ENCODE peak calls at places on chromosomes 6 and 20, in seven cellular contexts. L, F, O, G, H, S and K are unnamed samples.

GRCh38 chr6:75618437-75618836 is 16.8 kb downstream of the SENP6 start:
- DNase-seq in O (no peak), S (no peak), G (no peak), L (no peak), F (no peak), H (no peak), K (no peak)

GRCh38 chr20:2237059-2237458 is 58.7 kb upstream of the TGM3 start:
- DNase-seq in F (no peak), L (peak; percentile 77), G (peak; percentile 95), S (peak; percentile 79), H (peak; percentile 98), O (no peak), K (peak; percentile 98)

GRCh38 chr6:159044899-159045727 is at the start of gene TAGAP:
- DNase-seq in H (no peak), G (peak; percentile 2), F (peak; percentile 50), S (peak; percentile 69), L (no peak), O (peak; percentile 84), K (peak; percentile 12)

GRCh38 chr6:130150906-130151305 is 71.8 kb downstream of the SAMD3 start:
- DNase-seq in F (no peak), L (no peak), O (no peak), S (no peak), H (no peak), G (no peak), K (no peak)

GRCh38 chr6:104679971-104680370 is 179.7 kb downstream of the HACE1 start:
- DNase-seq in L (no peak), G (no peak), H (no peak), O (no peak), S (no peak), F (no peak), K (no peak)

GRCh38 chr20:23340524-23340923 is 10.1 kb upstream of the NXT1 start:
- DNase-seq in H (peak; percentile 21), S (peak; percentile 34), L (peak; percentile 83), O (peak; percentile 74), F (peak; percentile 37), G (peak; percentile 69), K (peak; percentile 84)

GRCh38 chr6:106692112-106692822 is 62.9 kb downstream of the QRSL1 start:
- DNase-seq in S (peak; percentile 70), O (peak; percentile 84), F (no peak), H (peak; percentile 26), L (peak; percentile 34), G (peak; percentile 15), K (peak; percentile 73)

GRCh38 chr6:6379573-6379972 is 59.1 kb upstream of the F13A1 start:
- DNase-seq in S (no peak), F (no peak), L (no peak), H (no peak), O (no peak), G (no peak), K (peak; percentile 9)

GRCh38 chr6:165883851-165884640 is 221.0 kb upstream of the PDE10A start:
- DNase-seq in F (no peak), H (no peak), O (peak; percentile 39), G (peak; percentile 59), L (no peak), S (no peak), K (no peak)

GRCh38 chr20:723756-724155 is 44.5 kb downstream of the SLC52A3 start:
- DNase-seq in G (no peak), H (no peak), F (no peak), S (no peak), L (no peak), O (no peak), K (peak; percentile 53)

GRCh38 chr20:25008388-25009217 is 16.1 kb upstream of the APMAP start:
- DNase-seq in F (no peak), G (no peak), O (no peak), S (no peak), L (no peak), H (no peak), K (no peak)

GRCh38 chr20:37699202-37699601 is 5.4 kb downstream of the CTNNBL1 start:
- DNase-seq in G (no peak), O (no peak), L (peak; percentile 34), S (no peak), H (no peak), F (no peak), K (no peak)

GRCh38 chr20:20454850-20455627 is 87.1 kb downstream of the INSM1 start:
- DNase-seq in O (no peak), F (no peak), H (no peak), L (no peak), G (no peak), S (no peak), K (no peak)

GRCh38 chr6:117613920-117614535 is 11.7 kb upstream of the GOPC start:
- DNase-seq in S (no peak), F (no peak), L (no peak), O (no peak), G (no peak), H (no peak), K (peak; percentile 33)

GRCh38 chr20:38321959-38322598 is 18.1 kb downstream of the BPI start:
- DNase-seq in H (no peak), S (no peak), L (peak; percentile 81), F (peak; percentile 60), O (no peak), G (peak; percentile 73), K (peak; percentile 70)

GRCh38 chr6:36216559-36216958 is 20.0 kb downstream of the BRPF3 start:
- DNase-seq in G (peak; percentile 52), F (no peak), O (no peak), S (no peak), H (no peak), L (peak; percentile 42), K (peak; percentile 16)

GRCh38 chr6:33746036-33746600 is 587 bp downstream of the IP6K3 start:
- DNase-seq in H (no peak), G (peak; percentile 61), O (peak; percentile 86), L (peak; percentile 81), S (peak; percentile 60), F (peak; percentile 70), K (peak; percentile 36)

GRCh38 chr20:23445596-23446217 is 6.2 kb downstream of the CSTL1 start:
- DNase-seq in O (no peak), G (peak; percentile 83), S (no peak), F (no peak), H (peak; percentile 53), L (peak; percentile 67), K (peak; percentile 87)

GRCh38 chr6:33314943-33315752 is 1.3 kb upstream of the TAPBP start:
- DNase-seq in L (no peak), G (no peak), F (peak; percentile 63), S (peak; percentile 54), O (peak; percentile 90), H (no peak), K (peak; percentile 56)

GRCh38 chr20:60053125-60053812 is 95.0 kb downstream of the CDH26 start:
- DNase-seq in G (no peak), S (no peak), F (no peak), H (no peak), L (no peak), O (no peak), K (no peak)

GRCh38 chr20:48301189-48301588 is 515.9 kb upstream of the SULF2 start:
- DNase-seq in H (no peak), S (no peak), G (no peak), F (no peak), L (no peak), O (no peak), K (no peak)

GRCh38 chr20:62588458-62589149 is 53.7 kb upstream of the SLCO4A1 start:
- DNase-seq in F (no peak), G (no peak), L (no peak), H (no peak), S (no peak), O (no peak), K (no peak)
- H3K4me3 ChIP-seq in F (no peak overlapping the region), G (no peak overlapping the region), L (no peak overlapping the region), H (no peak overlapping the region), S (no peak overlapping the region), O (no peak overlapping the region), K (no peak overlapping the region)

GRCh38 chr6:8100159-8100854 is 2.0 kb downstream of the EEF1E1 start:
- DNase-seq in O (no peak), G (no peak), H (no peak), F (no peak), S (no peak), L (peak; percentile 28), K (no peak)
- TF ChIP-seq CTCF in O (no peak), G (no peak), H (no peak), F (no peak), S (no peak), L (no peak), K (no peak)

GRCh38 chr6:53615633-53616449 is 49.7 kb downstream of the KLHL31 start:
- DNase-seq in S (no peak), G (peak; percentile 91), L (peak; percentile 82), H (no peak), O (no peak), F (no peak), K (peak; percentile 99)
- H3K4me3 ChIP-seq in S (peak overlapping the region; percentile 26), G (no peak overlapping the region), L (no peak overlapping the region), H (no peak overlapping the region), O (peak overlapping the region; percentile 37), F (no peak overlapping the region), K (peak overlapping the region; percentile 11)

DNA sequence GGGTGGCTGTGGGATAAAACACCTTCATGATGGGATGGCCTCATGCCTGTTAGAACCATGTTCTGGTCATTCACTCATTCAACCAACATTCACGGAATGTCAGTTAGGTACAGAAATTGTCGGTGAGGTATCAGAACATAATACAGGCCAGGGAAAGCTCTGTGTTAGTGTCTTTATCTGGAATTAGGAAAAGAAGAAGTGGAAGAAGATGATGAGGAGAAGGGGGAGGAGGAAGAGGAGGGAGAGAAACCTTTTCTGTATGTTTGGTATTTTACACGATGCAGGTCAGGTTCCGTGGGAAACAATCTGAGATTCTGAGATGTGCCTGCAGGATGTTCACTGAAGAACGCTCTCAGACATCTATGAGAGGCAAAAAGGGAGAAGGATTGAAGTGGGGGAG is 5.6 kb downstream of the ADTRP start:
- DNase-seq in O (no peak), L (no peak), S (no peak), G (no peak), F (no peak), H (no peak), K (peak; percentile 19)
- TF ChIP-seq CTCF in O (no peak), L (no peak), S (no peak), G (no peak), F (no peak), H (no peak), K (no peak)

GRCh38 chr6:47062346-47062745 is 20.2 kb upstream of the ADGRF1 start:
- DNase-seq in G (no peak), F (no peak), L (no peak), O (no peak), S (no peak), H (no peak), K (no peak)
- H3K4me3 ChIP-seq in G (no peak overlapping the region), F (no peak overlapping the region), L (no peak overlapping the region), O (no peak overlapping the region), S (no peak overlapping the region), H (no peak overlapping the region), K (no peak overlapping the region)

DNA sequence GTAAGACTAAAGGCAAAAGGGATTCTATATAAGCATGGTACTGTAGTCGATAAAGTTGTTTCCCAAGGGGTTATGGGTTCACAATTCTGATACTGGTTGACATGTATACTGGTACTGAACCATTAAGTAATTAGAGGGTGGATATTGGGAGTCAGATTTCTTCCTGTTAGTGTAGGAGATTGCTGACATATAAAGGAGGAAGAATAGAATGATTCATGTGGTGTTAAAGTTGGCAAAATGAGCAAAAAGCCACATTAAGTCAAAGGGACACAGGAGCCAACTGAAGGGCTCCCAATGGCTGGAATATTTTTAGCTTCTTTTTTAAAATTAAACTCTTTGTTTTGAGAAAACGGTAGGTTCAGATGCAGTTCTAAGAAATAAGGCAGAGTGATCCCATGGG is 161.8 kb upstream of the PRND start:
- DNase-seq in S (no peak), O (no peak), G (no peak), F (no peak), L (peak; percentile 72), H (no peak), K (no peak)
- TF ChIP-seq CTCF in S (no peak), O (no peak), G (no peak), F (no peak), L (no peak), H (no peak), K (no peak)